ENCODE peak calls at places on chromosome 7, in four cellular contexts. One of them, this sample, is unnamed.

GRCh38 chr7:108735814-108736213 is 166.1 kb downstream of the DNAJB9 start:
- DNase-seq in bronchial epithelial cell: no peak
- DNase-seq in GM23338: no peak
- DNase-seq in AG04450: no peak
- DNase-seq in this sample: no peak

GRCh38 chr7:21947056-21947455 is 1.4 kb upstream of the CDCA7L start:
- DNase-seq in GM23338: no peak
- DNase-seq in AG04450: no peak
- DNase-seq in bronchial epithelial cell: no peak
- DNase-seq in this sample: no peak

GRCh38 chr7:26629696-26630095 is 234.7 kb downstream of the SKAP2 start:
- DNase-seq in GM23338: no peak
- DNase-seq in AG04450: no peak
- DNase-seq in bronchial epithelial cell: no peak
- DNase-seq in this sample: no peak

GRCh38 chr7:45416846-45417245 is 157.3 kb upstream of the ADCY1 start:
- DNase-seq in AG04450: no peak
- DNase-seq in GM23338: no peak
- DNase-seq in bronchial epithelial cell: no peak
- DNase-seq in this sample: no peak

GRCh38 chr7:146172112-146172511 is 55.5 kb downstream of the CNTNAP2 start:
- DNase-seq in GM23338: peak; percentile 30
- DNase-seq in bronchial epithelial cell: no peak
- DNase-seq in AG04450: no peak
- DNase-seq in this sample: no peak

GRCh38 chr7:21504021-21504420 is 38.8 kb upstream of the DNAH11 start:
- DNase-seq in bronchial epithelial cell: peak; percentile 48
- DNase-seq in GM23338: peak; percentile 14
- DNase-seq in AG04450: no peak
- DNase-seq in this sample: no peak

GRCh38 chr7:134197342-134197741 is 70.2 kb downstream of the LRGUK start:
- DNase-seq in GM23338: no peak
- DNase-seq in bronchial epithelial cell: no peak
- DNase-seq in AG04450: no peak
- DNase-seq in this sample: no peak

GRCh38 chr7:97771576-97771975 is 39.7 kb downstream of the TAC1 start:
- DNase-seq in GM23338: no peak
- DNase-seq in AG04450: no peak
- DNase-seq in bronchial epithelial cell: no peak
- DNase-seq in this sample: no peak

GRCh38 chr7:101936612-101937231 is 119.3 kb downstream of the CUX1 start:
- DNase-seq in bronchial epithelial cell: no peak
- DNase-seq in AG04450: no peak
- DNase-seq in GM23338: peak; percentile 87
- DNase-seq in this sample: peak; percentile 50

GRCh38 chr7:98771519-98772241 is 98.1 kb downstream of the TMEM130 start:
- DNase-seq in GM23338: peak; percentile 74
- DNase-seq in AG04450: peak; percentile 65
- DNase-seq in bronchial epithelial cell: peak; percentile 6
- DNase-seq in this sample: peak; percentile 83

GRCh38 chr7:27822245-27822644 is 82.3 kb downstream of the TAX1BP1 start:
- DNase-seq in bronchial epithelial cell: no peak
- DNase-seq in GM23338: no peak
- DNase-seq in AG04450: no peak
- DNase-seq in this sample: no peak

GRCh38 chr7:131546583-131547111 is 9.8 kb downstream of the PODXL start:
- DNase-seq in GM23338: peak; percentile 95
- DNase-seq in bronchial epithelial cell: no peak
- DNase-seq in AG04450: no peak
- DNase-seq in this sample: no peak

GRCh38 chr7:38453187-38453586 is 178.0 kb downstream of the AMPH start:
- DNase-seq in bronchial epithelial cell: no peak
- DNase-seq in AG04450: no peak
- DNase-seq in GM23338: peak; percentile 64
- DNase-seq in this sample: no peak

GRCh38 chr7:38453826-38454225 is 177.3 kb downstream of the AMPH start:
- DNase-seq in AG04450: no peak
- DNase-seq in bronchial epithelial cell: no peak
- DNase-seq in GM23338: no peak
- DNase-seq in this sample: no peak

GRCh38 chr7:38452615-38453014 is 178.6 kb downstream of the AMPH start:
- DNase-seq in GM23338: no peak
- DNase-seq in bronchial epithelial cell: no peak
- DNase-seq in AG04450: no peak
- DNase-seq in this sample: peak; percentile 51

GRCh38 chr7:38448842-38449241 is 175.4 kb upstream of the TARP start:
- DNase-seq in bronchial epithelial cell: peak; percentile 32
- DNase-seq in AG04450: no peak
- DNase-seq in GM23338: no peak
- DNase-seq in this sample: no peak

DNA sequence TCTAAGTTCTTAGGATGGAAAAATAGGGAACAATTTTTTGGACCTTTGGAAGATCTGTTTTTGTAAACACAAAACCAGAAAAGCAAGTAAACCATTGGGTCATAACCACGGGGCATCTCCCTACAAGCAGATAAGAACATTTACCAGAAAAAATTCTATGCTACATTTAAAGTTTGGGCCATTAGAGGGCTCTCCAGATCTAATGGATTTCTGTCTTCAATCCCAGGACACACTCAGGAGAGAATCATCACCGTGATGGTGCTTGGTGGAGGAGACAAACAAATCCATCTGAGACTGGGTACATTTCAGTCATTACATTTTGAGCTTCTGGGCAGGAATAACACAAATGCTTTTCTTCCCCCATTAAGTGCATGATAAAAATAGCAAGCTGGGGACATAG is 178.4 kb upstream of the TARP start:
- DNase-seq in GM23338: peak; percentile 62
- DNase-seq in bronchial epithelial cell: peak; percentile 59
- DNase-seq in AG04450: no peak
- DNase-seq in this sample: peak; percentile 62
- TF ChIP-seq CTCF in GM23338: peak; percentile 50
- TF ChIP-seq CTCF in bronchial epithelial cell: peak; percentile 34
- TF ChIP-seq CTCF in AG04450: peak; percentile 48
- TF ChIP-seq CTCF in this sample: peak; percentile 49

GRCh38 chr7:49774459-49775064 is 1.1 kb downstream of the VWC2 start:
- DNase-seq in GM23338: peak; percentile 70
- DNase-seq in bronchial epithelial cell: no peak
- DNase-seq in AG04450: no peak
- DNase-seq in this sample: no peak

GRCh38 chr7:49776994-49777393 is 3.6 kb downstream of the VWC2 start:
- DNase-seq in GM23338: peak; percentile 88
- DNase-seq in bronchial epithelial cell: peak; percentile 20
- DNase-seq in AG04450: no peak
- DNase-seq in this sample: no peak

GRCh38 chr7:49775949-49776443 is 2.6 kb downstream of the VWC2 start:
- DNase-seq in bronchial epithelial cell: no peak
- DNase-seq in GM23338: peak; percentile 28
- DNase-seq in AG04450: no peak
- DNase-seq in this sample: no peak

GRCh38 chr7:49773939-49774458 is 561 bp downstream of the VWC2 start:
- DNase-seq in GM23338: peak; percentile 50
- DNase-seq in bronchial epithelial cell: no peak
- DNase-seq in AG04450: no peak
- DNase-seq in this sample: no peak

DNA sequence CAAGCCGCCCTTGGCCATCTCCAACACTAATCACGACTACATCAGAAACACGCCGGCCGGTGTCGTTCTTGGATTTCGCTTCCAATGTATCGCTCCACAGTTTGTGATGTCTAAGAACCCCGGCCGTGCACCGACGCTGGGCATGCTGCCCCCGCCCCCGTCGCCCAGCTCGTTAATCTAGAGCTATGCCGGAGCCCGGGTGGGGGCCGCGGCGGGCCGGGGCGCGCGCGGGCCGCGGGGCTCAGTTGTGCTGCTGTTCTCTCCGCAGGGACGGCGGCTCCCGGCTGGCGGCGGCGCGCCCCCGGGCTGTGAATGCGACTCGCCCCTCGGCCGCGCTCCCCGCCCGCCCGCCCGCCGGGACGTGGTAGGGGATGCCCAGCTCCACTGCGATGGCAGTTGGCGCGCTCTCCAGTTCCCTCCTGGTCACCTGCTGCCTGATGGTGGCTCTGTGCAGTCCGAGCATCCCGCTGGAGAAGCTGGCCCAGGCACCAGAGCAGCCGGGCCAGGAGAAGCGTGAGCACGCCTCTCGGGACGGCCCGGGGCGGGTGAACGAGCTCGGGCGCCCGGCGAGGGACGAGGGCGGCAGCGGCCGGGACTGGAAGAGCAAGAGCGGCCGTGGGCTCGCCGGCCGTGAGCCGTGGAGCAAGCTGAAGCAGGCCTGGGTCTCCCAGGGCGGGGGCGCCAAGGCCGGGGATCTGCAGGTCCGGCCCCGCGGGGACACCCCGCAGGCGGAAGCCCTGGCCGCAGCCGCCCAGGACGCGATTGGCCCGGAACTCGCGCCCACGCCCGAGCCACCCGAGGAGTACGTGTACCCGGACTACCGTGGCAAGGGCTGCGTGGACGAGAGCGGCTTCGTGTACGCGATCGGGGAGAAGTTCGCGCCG is 1.9 kb downstream of the VWC2 start:
- DNase-seq in bronchial epithelial cell: no peak
- DNase-seq in GM23338: peak; percentile 44
- DNase-seq in AG04450: no peak
- DNase-seq in this sample: no peak
- H3K4me3 ChIP-seq in bronchial epithelial cell: no peak overlapping the region
- H3K4me3 ChIP-seq in GM23338: peak overlapping the region; percentile 79
- H3K4me3 ChIP-seq in AG04450: no peak overlapping the region
- H3K4me3 ChIP-seq in this sample: no peak overlapping the region

GRCh38 chr7:105278565-105278964 is 110.2 kb downstream of the SRPK2 start:
- DNase-seq in GM23338: no peak
- DNase-seq in bronchial epithelial cell: no peak
- DNase-seq in AG04450: no peak
- DNase-seq in this sample: no peak
- TF ChIP-seq CTCF in GM23338: no peak
- TF ChIP-seq CTCF in bronchial epithelial cell: no peak
- TF ChIP-seq CTCF in AG04450: no peak
- TF ChIP-seq CTCF in this sample: no peak

GRCh38 chr7:460374-461117 is 59.1 kb downstream of the PDGFA start:
- DNase-seq in GM23338: no peak
- DNase-seq in bronchial epithelial cell: peak; percentile 22
- DNase-seq in AG04450: no peak
- DNase-seq in this sample: peak; percentile 52
- H3K4me3 ChIP-seq in GM23338: no peak overlapping the region
- H3K4me3 ChIP-seq in bronchial epithelial cell: no peak overlapping the region
- H3K4me3 ChIP-seq in AG04450: no peak overlapping the region
- H3K4me3 ChIP-seq in this sample: no peak overlapping the region

GRCh38 chr7:139884441-139884840 is 55.4 kb downstream of the TBXAS1 start:
- DNase-seq in bronchial epithelial cell: no peak
- DNase-seq in AG04450: no peak
- DNase-seq in GM23338: no peak
- DNase-seq in this sample: no peak

GRCh38 chr7:139889186-139889871 is 60.3 kb downstream of the TBXAS1 start:
- DNase-seq in AG04450: no peak
- DNase-seq in GM23338: no peak
- DNase-seq in bronchial epithelial cell: peak; percentile 85
- DNase-seq in this sample: peak; percentile 56

GRCh38 chr7:139886206-139886605 is 57.1 kb downstream of the TBXAS1 start:
- DNase-seq in bronchial epithelial cell: peak; percentile 67
- DNase-seq in GM23338: no peak
- DNase-seq in AG04450: no peak
- DNase-seq in this sample: no peak

GRCh38 chr7:139886899-139887298 is 57.8 kb downstream of the TBXAS1 start:
- DNase-seq in AG04450: no peak
- DNase-seq in GM23338: no peak
- DNase-seq in bronchial epithelial cell: no peak
- DNase-seq in this sample: no peak

GRCh38 chr7:139887895-139888518 is 58.9 kb downstream of the TBXAS1 start:
- DNase-seq in bronchial epithelial cell: no peak
- DNase-seq in AG04450: no peak
- DNase-seq in GM23338: no peak
- DNase-seq in this sample: no peak
- TF ChIP-seq CTCF in bronchial epithelial cell: no peak
- TF ChIP-seq CTCF in AG04450: no peak
- TF ChIP-seq CTCF in GM23338: no peak
- TF ChIP-seq CTCF in this sample: no peak